ENCODE peak calls at places on chromosomes 3 and 15, in ten cellular contexts. Q is SHP77; G is activated CD8-positive, alpha-beta memory T cell treated with anti-CD3 and anti-CD28 coated beads for 48 hours; R is cardiac muscle cell; V is RPMI7951; L is GDM1; S is T1000; F is activated naive CD4-positive, alpha-beta T cell; B is iPS-NIHi11; D is AG09319. M is an unnamed sample.

GRCh38 chr3:179464296-179465092 is 13.2 kb upstream of the GNB4 start:
- DNase-seq in Q (no peak), G (no peak), R (no peak), V (no peak), L (no peak), S (no peak), F (no peak), B (no peak), D (no peak), M (peak; percentile 4)

GRCh38 chr15:78859971-78860733 is 12.5 kb upstream of the MORF4L1 start:
- DNase-seq in Q (peak; percentile 82), G (peak; percentile 49), R (peak; percentile 87), V (peak; percentile 87), L (peak; percentile 73), S (peak; percentile 28), F (peak; percentile 38), B (peak; percentile 86), D (peak; percentile 60), M (peak; percentile 83)

GRCh38 chr3:117063910-117064309 is 354.3 kb downstream of the TUSC7 start:
- DNase-seq in Q (no peak), G (no peak), R (peak; percentile 4), V (no peak), L (no peak), S (no peak), F (no peak), B (no peak), D (no peak), M (no peak)

GRCh38 chr3:73431136-73431933 is 193.4 kb downstream of the PDZRN3 start:
- DNase-seq in Q (no peak), G (no peak), R (no peak), V (no peak), L (no peak), S (no peak), F (no peak), B (no peak), D (no peak), M (no peak)

GRCh38 chr3:9727041-9727595 is 4.4 kb upstream of the BRPF1 start:
- DNase-seq in Q (no peak), G (no peak), R (no peak), V (peak; percentile 49), L (no peak), S (no peak), F (peak; percentile 12), B (peak; percentile 70), D (no peak), M (peak; percentile 55)

GRCh38 chr3:27659279-27660021 is 62.7 kb downstream of the EOMES start:
- DNase-seq in Q (no peak), G (no peak), R (peak; percentile 67), V (peak; percentile 65), L (peak; percentile 5), S (peak; percentile 42), F (peak; percentile 4), B (peak; percentile 77), D (no peak), M (peak; percentile 49)

GRCh38 chr15:53036641-53037040 is 246.5 kb upstream of the ONECUT1 start:
- DNase-seq in Q (no peak), G (no peak), R (no peak), V (no peak), L (no peak), S (no peak), F (no peak), B (no peak), D (no peak), M (no peak)

GRCh38 chr3:179026636-179027035 is 45.0 kb downstream of the ZMAT3 start:
- DNase-seq in Q (no peak), G (no peak), R (peak; percentile 32), V (no peak), L (no peak), S (no peak), F (no peak), B (no peak), D (no peak), M (no peak)

GRCh38 chr3:169389211-169389924 is 274.1 kb downstream of the MECOM start:
- DNase-seq in Q (no peak), G (no peak), R (peak; percentile 49), V (no peak), L (no peak), S (no peak), F (no peak), B (no peak), D (no peak), M (no peak)

GRCh38 chr3:37072892-37073291 is 79.6 kb downstream of the MLH1 start:
- DNase-seq in Q (no peak), G (no peak), R (peak; percentile 94), V (peak; percentile 88), L (peak; percentile 82), S (no peak), F (no peak), B (no peak), D (peak; percentile 31), M (peak; percentile 38)

GRCh38 chr3:126530171-126531050 is 6.5 kb downstream of the CHST13 start:
- DNase-seq in Q (no peak), G (no peak), R (no peak), V (peak; percentile 87), L (peak; percentile 97), S (no peak), F (no peak), B (no peak), D (no peak), M (no peak)

GRCh38 chr3:127787071-127787490 is 35.2 kb downstream of the MGLL start:
- DNase-seq in Q (no peak), G (no peak), R (no peak), V (no peak), L (no peak), S (no peak), F (no peak), B (no peak), D (no peak), M (no peak)

GRCh38 chr3:141243295-141243707 is 11.7 kb downstream of the PXYLP1 start:
- DNase-seq in Q (no peak), G (peak; percentile 42), R (peak; percentile 55), V (peak; percentile 54), L (no peak), S (no peak), F (peak; percentile 43), B (no peak), D (no peak), M (peak; percentile 74)